ENCODE peak calls at places on chromosomes 16 and 17, in four cellular contexts. One of them, this sample, is unnamed.

GRCh38 chr16:76768316-76768715 is 422.7 kb upstream of the MON1B start:
- DNase-seq in GM12878: no peak
- DNase-seq in adrenal gland: no peak
- DNase-seq in tibial nerve: no peak
- DNase-seq in this sample: no peak

GRCh38 chr17:55161935-55162555 is 102.7 kb upstream of the HLF start:
- DNase-seq in GM12878: no peak
- DNase-seq in adrenal gland: no peak
- DNase-seq in tibial nerve: no peak
- DNase-seq in this sample: no peak

GRCh38 chr17:63634163-63634562 is 11.9 kb downstream of the MAP3K3 start:
- DNase-seq in GM12878: no peak
- DNase-seq in adrenal gland: no peak
- DNase-seq in tibial nerve: no peak
- DNase-seq in this sample: no peak

GRCh38 chr17:3983945-3984484 is 19.8 kb upstream of the ATP2A3 start:
- DNase-seq in GM12878: no peak
- DNase-seq in adrenal gland: no peak
- DNase-seq in tibial nerve: no peak
- DNase-seq in this sample: no peak

GRCh38 chr16:2691491-2692248 is 9.3 kb downstream of the KCTD5 start:
- DNase-seq in GM12878: no peak
- DNase-seq in adrenal gland: peak; percentile 88
- DNase-seq in tibial nerve: no peak
- DNase-seq in this sample: no peak

GRCh38 chr16:22813223-22813945 is 578 bp upstream of the HS3ST2 start:
- DNase-seq in GM12878: no peak
- DNase-seq in adrenal gland: peak; percentile 68
- DNase-seq in tibial nerve: no peak
- DNase-seq in this sample: no peak

GRCh38 chr17:550041-550398 is 164.6 kb downstream of the VPS53 start:
- DNase-seq in GM12878: no peak
- DNase-seq in adrenal gland: no peak
- DNase-seq in tibial nerve: no peak
- DNase-seq in this sample: no peak

GRCh38 chr17:31489295-31490018 is 98.0 kb downstream of the RAB11FIP4 start:
- DNase-seq in GM12878: no peak
- DNase-seq in adrenal gland: no peak
- DNase-seq in tibial nerve: no peak
- DNase-seq in this sample: no peak

GRCh38 chr16:56753410-56753809 is 23.5 kb downstream of the NUP93 start:
- DNase-seq in GM12878: no peak
- DNase-seq in adrenal gland: no peak
- DNase-seq in tibial nerve: no peak
- DNase-seq in this sample: no peak

GRCh38 chr17:77286641-77287431 is 146.1 kb downstream of the SEC14L1 start:
- DNase-seq in GM12878: no peak
- DNase-seq in adrenal gland: peak; percentile 83
- DNase-seq in tibial nerve: no peak
- DNase-seq in this sample: peak; percentile 92

GRCh38 chr17:77286391-77286640 is 145.5 kb downstream of the SEC14L1 start:
- DNase-seq in GM12878: no peak
- DNase-seq in adrenal gland: no peak
- DNase-seq in tibial nerve: no peak
- DNase-seq in this sample: no peak

GRCh38 chr17:77287432-77288068 is 146.8 kb downstream of the SEC14L1 start:
- DNase-seq in GM12878: no peak
- DNase-seq in adrenal gland: peak; percentile 96
- DNase-seq in tibial nerve: no peak
- DNase-seq in this sample: peak; percentile 91

GRCh38 chr17:77284023-77284617 is 143.4 kb downstream of the SEC14L1 start:
- DNase-seq in GM12878: no peak
- DNase-seq in adrenal gland: no peak
- DNase-seq in tibial nerve: no peak
- DNase-seq in this sample: no peak

GRCh38 chr17:77285594-77286390 is 145.0 kb downstream of the SEC14L1 start:
- DNase-seq in GM12878: no peak
- DNase-seq in adrenal gland: peak; percentile 75
- DNase-seq in tibial nerve: peak; percentile 40
- DNase-seq in this sample: peak; percentile 81
- H3K4me3 ChIP-seq in GM12878: no peak overlapping the region
- H3K4me3 ChIP-seq in adrenal gland: no peak overlapping the region
- H3K4me3 ChIP-seq in tibial nerve: no peak overlapping the region
- H3K4me3 ChIP-seq in this sample: no peak overlapping the region

DNA sequence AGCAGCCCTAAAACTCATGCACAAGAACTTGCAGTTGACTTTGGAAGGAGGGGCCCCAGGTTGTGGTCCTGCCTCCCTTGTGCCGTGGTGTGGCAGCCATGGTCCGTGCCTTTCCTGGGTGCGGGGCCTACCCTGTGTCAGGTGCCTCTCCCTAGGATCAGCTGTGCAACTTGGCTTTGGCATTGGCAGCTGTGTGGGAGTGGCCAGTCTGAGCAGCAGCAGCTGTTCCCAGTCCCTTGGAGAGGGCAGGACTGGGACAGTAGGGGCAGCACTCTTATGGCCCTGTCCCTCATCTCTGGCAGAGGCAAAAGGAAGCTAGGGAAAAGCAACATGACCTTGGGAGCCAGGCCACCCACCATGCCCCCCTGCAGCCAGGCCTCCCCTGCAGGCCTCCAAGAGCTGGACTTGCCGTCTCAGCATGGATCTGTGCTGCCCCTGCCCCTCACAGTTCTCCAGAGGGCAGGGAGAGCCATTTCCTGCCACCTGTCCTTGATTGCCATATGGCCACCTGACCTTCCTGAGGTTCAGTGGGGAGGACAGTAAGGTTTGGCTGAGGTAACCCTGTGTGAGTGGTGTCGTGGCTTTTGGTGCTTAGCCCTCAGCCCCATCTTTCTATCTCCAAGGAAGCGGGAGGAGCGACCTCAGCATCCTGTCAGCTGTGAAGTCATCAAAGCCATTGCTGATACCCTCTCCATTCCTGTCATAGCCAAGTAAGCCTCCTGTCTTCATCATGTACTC is 15.5 kb upstream of the NFATC3 start:
- DNase-seq in GM12878: no peak
- DNase-seq in adrenal gland: no peak
- DNase-seq in tibial nerve: no peak
- DNase-seq in this sample: no peak
- TF ChIP-seq POLR2A in GM12878: no peak
- TF ChIP-seq POLR2A in adrenal gland: no peak
- TF ChIP-seq POLR2A in tibial nerve: no peak
- TF ChIP-seq POLR2A in this sample: no peak

DNA sequence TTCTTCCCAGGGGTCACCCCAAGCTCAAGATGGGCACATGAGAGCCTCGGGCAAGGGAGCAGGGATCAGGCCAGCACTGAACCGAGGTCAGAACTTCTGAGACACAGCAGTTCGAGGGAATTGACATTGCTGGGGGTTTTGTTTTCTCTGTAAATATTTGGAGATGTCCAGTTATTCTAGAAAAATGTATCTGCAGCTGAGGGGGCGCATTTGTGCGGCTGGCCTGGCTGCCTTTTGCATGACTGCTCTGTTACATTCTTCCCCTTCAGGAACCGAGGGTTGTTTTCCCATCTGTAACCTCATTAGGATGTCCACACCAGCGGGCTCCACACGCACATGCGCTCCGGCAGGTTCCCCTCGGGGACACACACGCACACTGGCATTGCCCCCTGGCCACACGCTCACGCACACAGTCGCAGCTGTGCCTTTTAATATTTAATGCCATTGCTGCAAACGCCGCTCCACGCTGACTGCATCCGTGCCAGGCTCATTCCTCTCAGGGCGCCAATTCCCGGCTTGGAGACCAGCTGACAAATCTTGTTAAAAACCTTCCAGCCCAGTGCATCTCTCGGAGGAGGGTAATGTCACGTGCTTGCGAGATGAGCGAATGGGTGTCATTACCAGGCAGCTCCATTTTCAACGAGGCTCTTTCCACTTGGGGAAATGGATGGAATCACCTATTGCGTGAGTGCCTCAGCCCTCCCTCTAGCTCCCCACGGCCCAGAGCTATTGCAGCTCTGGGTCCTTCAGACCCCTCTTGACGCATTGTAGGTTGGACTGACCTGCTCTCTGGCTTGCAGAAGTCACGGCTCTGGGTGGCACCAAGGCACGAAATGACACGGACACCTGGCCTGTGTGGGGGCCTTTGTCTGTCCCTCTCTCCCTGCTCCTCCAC is 13.2 kb downstream of the CCR7 start:
- DNase-seq in GM12878: no peak
- DNase-seq in adrenal gland: peak; percentile 75
- DNase-seq in tibial nerve: peak; percentile 73
- DNase-seq in this sample: no peak
- H3K4me3 ChIP-seq in GM12878: no peak overlapping the region
- H3K4me3 ChIP-seq in adrenal gland: no peak overlapping the region
- H3K4me3 ChIP-seq in tibial nerve: no peak overlapping the region
- H3K4me3 ChIP-seq in this sample: no peak overlapping the region

DNA sequence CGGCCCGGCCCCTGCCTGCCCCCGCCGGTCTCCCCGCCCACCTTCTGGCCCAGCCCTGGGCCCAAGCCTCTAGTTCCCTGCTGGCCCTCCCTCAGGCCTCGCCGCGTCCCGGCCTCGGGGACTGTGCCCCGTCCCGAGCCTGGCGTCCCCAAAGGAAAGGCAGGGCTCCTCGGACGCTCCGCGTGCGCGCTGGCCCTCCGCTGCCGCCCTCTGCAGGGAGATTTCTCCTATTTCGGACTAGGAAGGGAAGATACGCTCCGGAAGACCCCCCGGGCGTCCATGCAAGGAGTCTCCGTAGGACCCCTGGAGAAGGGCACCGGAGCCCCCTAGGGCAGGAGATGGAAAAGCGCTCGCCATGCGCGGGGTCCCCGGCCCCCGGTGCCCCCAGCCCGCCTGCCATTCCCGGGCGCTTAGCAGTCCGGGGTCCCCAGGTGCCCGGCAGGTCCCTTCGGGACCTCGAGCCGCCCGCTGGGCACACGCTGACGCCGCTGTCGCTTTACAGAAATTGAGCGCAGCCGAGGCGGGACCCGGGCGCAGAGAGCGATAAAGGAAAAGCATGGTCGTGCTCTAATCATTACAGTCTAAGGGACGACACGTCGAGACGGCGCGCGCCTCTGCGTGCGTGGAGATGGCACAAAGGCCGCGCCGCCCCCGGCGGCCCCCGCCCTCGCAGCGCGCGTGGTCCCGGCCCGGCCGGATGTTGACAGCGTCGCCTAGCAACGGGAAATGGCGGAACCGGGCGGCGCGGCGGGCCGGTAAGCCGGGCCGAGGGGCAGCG is at the start of gene CCDC40:
- DNase-seq in GM12878: no peak
- DNase-seq in adrenal gland: peak; percentile 88
- DNase-seq in tibial nerve: peak; percentile 74
- DNase-seq in this sample: peak; percentile 83
- TF ChIP-seq POLR2A in GM12878: peak; percentile 39
- TF ChIP-seq POLR2A in adrenal gland: no peak
- TF ChIP-seq POLR2A in tibial nerve: no peak
- TF ChIP-seq POLR2A in this sample: peak; percentile 47

DNA sequence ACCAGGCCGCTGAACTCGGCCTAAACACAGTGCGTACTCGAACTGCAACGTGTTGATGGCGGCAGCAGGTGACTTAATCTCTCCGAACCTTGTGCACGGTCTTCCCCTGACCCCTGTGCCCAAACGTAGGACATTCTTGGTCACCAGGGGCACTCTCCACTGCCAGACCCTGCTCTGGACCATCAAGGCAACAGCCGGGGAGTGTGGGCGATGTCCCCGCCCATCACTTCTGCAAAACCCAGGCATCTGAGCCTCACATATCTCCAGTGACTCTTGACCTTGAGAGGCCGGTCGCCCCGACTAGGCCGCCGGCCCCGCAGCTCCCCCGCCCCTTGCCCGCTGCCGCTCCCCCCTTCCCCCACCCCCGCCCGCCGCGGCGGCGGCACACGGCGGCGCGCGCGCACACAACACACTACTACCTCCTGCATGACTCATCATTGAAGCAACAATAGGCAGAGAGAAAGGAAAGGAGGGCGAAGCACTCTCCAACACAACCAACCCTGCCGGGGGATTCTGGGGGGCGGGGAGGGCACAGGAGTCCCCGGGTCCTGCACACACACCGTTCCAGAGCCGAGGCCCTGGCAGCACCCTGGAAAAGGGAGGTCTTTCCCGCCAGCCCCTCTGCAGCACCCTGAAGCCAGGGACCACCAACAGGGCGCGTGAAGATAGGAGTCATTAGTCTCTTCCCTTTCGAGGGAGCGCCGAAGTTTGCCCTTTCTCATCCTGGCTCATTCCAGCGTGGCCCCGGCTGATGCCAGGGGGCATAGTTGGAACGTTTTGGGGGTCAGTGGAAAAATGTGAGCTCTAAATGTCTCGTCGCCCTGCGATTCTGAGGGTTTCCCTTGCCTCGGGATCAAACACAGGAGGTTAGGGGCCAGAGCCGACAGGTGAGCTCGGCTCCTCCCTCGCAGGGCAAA is 1.9 kb downstream of the MNT start:
- DNase-seq in GM12878: no peak
- DNase-seq in adrenal gland: peak; percentile 84
- DNase-seq in tibial nerve: no peak
- DNase-seq in this sample: peak; percentile 63
- H3K4me3 ChIP-seq in GM12878: peak overlapping the region; percentile 98
- H3K4me3 ChIP-seq in adrenal gland: peak overlapping the region; percentile 72
- H3K4me3 ChIP-seq in tibial nerve: peak overlapping the region; percentile 87
- H3K4me3 ChIP-seq in this sample: peak overlapping the region; percentile 99

GRCh38 chr16:11349599-11350276 is 4.5 kb downstream of the RMI2 start:
- DNase-seq in GM12878: no peak
- DNase-seq in adrenal gland: peak; percentile 90
- DNase-seq in tibial nerve: peak; percentile 71
- DNase-seq in this sample: peak; percentile 71
- TF ChIP-seq POLR2A in GM12878: no peak
- TF ChIP-seq POLR2A in adrenal gland: no peak
- TF ChIP-seq POLR2A in tibial nerve: no peak
- TF ChIP-seq POLR2A in this sample: no peak

GRCh38 chr17:76735006-76735405 is 2.1 kb downstream of the SRSF2 start:
- DNase-seq in GM12878: no peak
- DNase-seq in adrenal gland: no peak
- DNase-seq in tibial nerve: no peak
- DNase-seq in this sample: no peak

GRCh38 chr17:76732734-76733617 is 4.2 kb downstream of the SRSF2 start:
- DNase-seq in GM12878: no peak
- DNase-seq in adrenal gland: no peak
- DNase-seq in tibial nerve: no peak
- DNase-seq in this sample: no peak

GRCh38 chr17:76734080-76734840 is 2.9 kb downstream of the SRSF2 start:
- DNase-seq in GM12878: no peak
- DNase-seq in adrenal gland: no peak
- DNase-seq in tibial nerve: no peak
- DNase-seq in this sample: no peak

GRCh38 chr17:76735586-76736348 is 1.4 kb downstream of the SRSF2 start:
- DNase-seq in GM12878: no peak
- DNase-seq in adrenal gland: no peak
- DNase-seq in tibial nerve: no peak
- DNase-seq in this sample: no peak

DNA sequence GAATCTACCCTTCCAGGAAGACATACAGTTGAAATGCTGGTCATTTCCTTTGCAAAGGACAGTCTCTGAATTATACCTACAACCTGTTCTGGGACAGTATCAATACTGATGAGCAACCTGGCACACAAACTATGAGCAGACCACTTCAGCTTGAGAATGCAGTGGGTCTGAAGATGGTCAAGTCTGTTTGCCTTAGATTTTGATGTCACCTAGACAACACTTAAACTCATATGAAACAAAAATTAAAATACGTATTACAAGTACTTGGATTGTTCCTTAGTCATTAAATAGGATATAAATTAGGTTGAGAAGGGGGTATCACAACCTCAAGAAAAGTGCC is 3.5 kb downstream of the SRSF2 start:
- DNase-seq in GM12878: no peak
- DNase-seq in adrenal gland: no peak
- DNase-seq in tibial nerve: no peak
- DNase-seq in this sample: no peak
- H3K4me3 ChIP-seq in GM12878: peak overlapping the region; percentile 87
- H3K4me3 ChIP-seq in adrenal gland: peak overlapping the region; percentile 83
- H3K4me3 ChIP-seq in tibial nerve: no peak overlapping the region
- H3K4me3 ChIP-seq in this sample: no peak overlapping the region

This sample was measured in breast epithelium.